ENCODE peak calls at places on chromosomes 7 and 10, in six cellular contexts. Y, G, O, P, S and Q are unnamed samples.

GRCh38 chr10:69327463-69328345 is 49.4 kb downstream of the HK1 start:
- DNase-seq in S (peak), O (peak), Y (no peak), G (peak), P (no peak), Q (no peak)

GRCh38 chr10:29381230-29381563 is 92.3 kb downstream of the LYZL1 start:
- DNase-seq in P (no peak), O (no peak), G (no peak), S (no peak), Y (no peak), Q (no peak)

GRCh38 chr7:126783613-126784012 is 469.1 kb downstream of the GRM8 start:
- DNase-seq in G (no peak), O (no peak), P (no peak), Y (no peak), S (no peak), Q (no peak)

GRCh38 chr7:5634107-5634950 is 147.1 kb downstream of the RNF216 start:
- DNase-seq in P (peak), S (peak), Y (no peak), O (peak), G (no peak), Q (no peak)

GRCh38 chr10:10786334-10787090 is 231.2 kb upstream of the CELF2 start:
- DNase-seq in O (peak), S (no peak), Y (no peak), P (no peak), G (no peak), Q (no peak)

GRCh38 chr7:42691030-42691639 is 220.7 kb downstream of the C7orf25 start:
- DNase-seq in P (no peak), S (peak), O (peak), Y (peak), G (peak), Q (peak)

GRCh38 chr7:28572321-28573058 is 160.2 kb downstream of the CREB5 start:
- DNase-seq in Y (no peak), P (no peak), S (no peak), G (no peak), O (no peak), Q (no peak)

GRCh38 chr10:55370021-55370420 is 569.0 kb upstream of the PCDH15 start:
- DNase-seq in O (peak), Y (no peak), S (no peak), P (no peak), G (no peak), Q (no peak)

GRCh38 chr10:96415896-96416554 is 57.2 kb upstream of the OPALIN start:
- DNase-seq in O (peak), G (no peak), S (no peak), P (no peak), Y (no peak), Q (no peak)

GRCh38 chr7:1229334-1229935 is 3.2 kb upstream of the UNCX start:
- DNase-seq in S (no peak), O (no peak), G (no peak), Y (no peak), P (no peak), Q (no peak)

GRCh38 chr10:6987536-6987945 is 407.5 kb upstream of the PRKCQ start:
- DNase-seq in G (no peak), Y (no peak), O (no peak), P (no peak), S (no peak), Q (no peak)

GRCh38 chr10:34449836-34450235 is 365.3 kb downstream of the PARD3 start:
- DNase-seq in G (no peak), Y (no peak), S (peak), P (no peak), O (peak), Q (no peak)

GRCh38 chr7:30914611-30915601 is 3.3 kb downstream of the AQP1 start:
- DNase-seq in G (no peak), S (peak), Y (peak), P (no peak), O (peak), Q (no peak)

GRCh38 chr7:149666360-149666905 is 107.0 kb downstream of the ZNF467 start:
- DNase-seq in G (no peak), P (no peak), O (no peak), Y (no peak), S (no peak), Q (no peak)

GRCh38 chr10:133336131-133337078 is at the start of gene CALY:
- DNase-seq in G (peak), P (no peak), Y (peak), O (no peak), S (no peak), Q (peak)

GRCh38 chr7:3210531-3210930 is 90.5 kb upstream of the SDK1 start:
- DNase-seq in Y (no peak), S (no peak), P (no peak), O (no peak), G (no peak), Q (no peak)

GRCh38 chr10:14533295-14533694 is 202.6 kb upstream of the FRMD4A start:
- DNase-seq in S (no peak), Y (no peak), G (no peak), P (no peak), O (no peak), Q (no peak)

GRCh38 chr10:86206216-86206615 is 160.4 kb downstream of the GRID1 start:
- DNase-seq in G (no peak), S (no peak), O (no peak), P (no peak), Y (no peak), Q (no peak)

GRCh38 chr7:99380823-99381663 is 6.5 kb downstream of the ARPC1B start:
- DNase-seq in Y (no peak), G (peak), O (no peak), P (no peak), S (no peak), Q (peak)

GRCh38 chr10:125102216-125102615 is 58.1 kb downstream of the CTBP2 start:
- DNase-seq in O (peak), G (no peak), P (no peak), S (peak), Y (peak), Q (peak)

GRCh38 chr10:78441010-78441409 is 407.3 kb downstream of the RPS24 start:
- DNase-seq in Y (no peak), G (no peak), P (no peak), S (no peak), O (no peak), Q (no peak)

GRCh38 chr7:28904539-28905143 is 53.5 kb downstream of the TRIL start:
- DNase-seq in O (peak), Y (no peak), S (peak), P (no peak), G (no peak), Q (no peak)

GRCh38 chr7:46059308-46060020 is 138.4 kb upstream of the IGFBP3 start:
- DNase-seq in O (peak), S (no peak), G (no peak), Y (no peak), P (no peak), Q (no peak)

GRCh38 chr7:48443051-48443450 is 271.8 kb downstream of the ABCA13 start:
- DNase-seq in P (no peak), O (no peak), G (no peak), S (no peak), Y (no peak), Q (peak)

GRCh38 chr10:5905854-5906507 is 15.9 kb downstream of the FBH1 start:
- DNase-seq in P (no peak), Y (no peak), O (no peak), S (no peak), G (no peak), Q (no peak)

GRCh38 chr7:47335071-47335470 is 246.8 kb downstream of the TNS3 start:
- DNase-seq in P (no peak), G (no peak), O (no peak), Y (no peak), S (no peak), Q (no peak)

GRCh38 chr7:107383203-107383602 is 86.7 kb upstream of the GPR22 start:
- DNase-seq in G (no peak), P (no peak), Y (no peak), O (no peak), S (no peak), Q (no peak)

GRCh38 chr7:100607111-100607510 is 4.9 kb downstream of the PCOLCE start:
- DNase-seq in Y (no peak), G (no peak), S (no peak), P (no peak), O (peak), Q (no peak)

GRCh38 chr10:115795964-115796363 is 477.0 kb downstream of the GFRA1 start:
- DNase-seq in O (no peak), P (no peak), S (no peak), Y (no peak), G (no peak), Q (no peak)

GRCh38 chr10:29412452-29413004 is 123.7 kb downstream of the LYZL1 start:
- DNase-seq in O (peak), P (no peak), G (no peak), Y (no peak), S (peak), Q (no peak)

GRCh38 chr10:82396886-82397285 is 521.9 kb downstream of the NRG3 start:
- DNase-seq in O (no peak), Y (no peak), G (no peak), P (no peak), S (no peak), Q (no peak)

GRCh38 chr10:42933454-42934340 is 143.2 kb upstream of the RET start:
- DNase-seq in P (no peak), O (peak), Y (no peak), G (no peak), S (no peak), Q (no peak)
- H3K4me3 ChIP-seq in P (no peak), O (no peak), Y (no peak), G (no peak), S (no peak), Q (no peak)

GRCh38 chr10:91627344-91628102 is 5.3 kb downstream of the PPP1R3C start:
- DNase-seq in O (no peak), P (no peak), G (no peak), S (no peak), Y (no peak), Q (no peak)
- H3K4me3 ChIP-seq in O (no peak), P (no peak), G (no peak), S (no peak), Y (no peak), Q (no peak)

GRCh38 chr10:74322565-74322964 is 171.5 kb downstream of the ADK start:
- DNase-seq in O (no peak), P (no peak), G (no peak), Y (no peak), S (no peak), Q (no peak)

GRCh38 chr10:74322141-74322540 is 171.1 kb downstream of the ADK start:
- DNase-seq in P (no peak), S (no peak), G (no peak), Y (no peak), O (peak), Q (peak)

GRCh38 chr10:74314166-74314565 is 163.1 kb downstream of the ADK start:
- DNase-seq in G (peak), S (no peak), Y (no peak), O (no peak), P (no peak), Q (no peak)

GRCh38 chr10:74320717-74321116 is 169.7 kb downstream of the ADK start:
- DNase-seq in P (no peak), G (no peak), O (no peak), S (no peak), Y (no peak), Q (no peak)

GRCh38 chr10:74320026-74320425 is 169.0 kb downstream of the ADK start:
- DNase-seq in P (no peak), O (no peak), Y (no peak), G (no peak), S (no peak), Q (no peak)
- H3K4me3 ChIP-seq in P (no peak), O (no peak), Y (no peak), G (no peak), S (no peak), Q (no peak)

DNA sequence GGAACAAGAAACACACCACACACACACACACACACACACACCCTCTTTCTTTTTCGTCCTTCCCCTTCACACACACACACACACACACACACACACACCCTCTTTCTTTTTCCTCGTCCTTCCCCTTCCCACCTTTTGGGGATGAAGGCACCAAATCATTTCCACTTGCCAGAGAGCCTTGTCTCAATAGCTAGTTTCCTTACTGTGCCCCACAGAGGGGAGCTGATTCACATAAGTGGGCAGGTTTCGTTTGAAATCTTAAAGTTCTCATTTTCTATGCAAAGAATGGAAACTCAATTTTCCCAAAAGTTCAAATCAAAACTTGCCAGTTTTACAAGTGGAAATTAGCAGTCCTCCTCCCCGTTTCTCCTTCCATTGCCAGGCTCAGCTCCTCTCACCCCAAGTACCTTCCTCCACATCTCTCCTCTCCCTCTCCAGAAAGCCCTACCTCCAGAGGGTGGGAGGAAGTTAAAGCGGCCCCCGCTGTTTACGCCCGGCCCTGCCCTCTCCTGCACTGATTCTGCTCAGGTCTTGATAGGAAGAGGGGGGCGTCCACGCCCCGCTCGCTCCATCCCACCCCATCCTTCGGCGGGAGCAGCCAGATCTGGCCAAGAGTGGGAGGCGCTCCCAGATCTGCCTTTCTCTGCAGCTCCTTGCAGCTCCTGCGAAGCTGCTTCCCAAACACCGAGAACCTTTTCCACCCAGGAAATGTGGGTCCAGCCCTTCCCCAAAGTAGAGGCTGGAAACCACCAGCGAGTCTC is 1.3 kb downstream of the CTTNBP2 start:
- DNase-seq in P (no peak), S (no peak), G (no peak), Y (no peak), O (no peak), Q (no peak)
- H3K4me3 ChIP-seq in P (peak), S (no peak), G (no peak), Y (peak), O (no peak), Q (no peak)

GRCh38 chr7:78609281-78609680 is 810.7 kb downstream of the PHTF2 start:
- DNase-seq in S (no peak), O (no peak), Y (no peak), P (no peak), G (no peak), Q (no peak)

GRCh38 chr7:78601728-78602127 is 803.2 kb downstream of the PHTF2 start:
- DNase-seq in Y (no peak), S (no peak), P (no peak), G (no peak), O (peak), Q (no peak)

GRCh38 chr7:78605131-78605530 is 806.6 kb downstream of the PHTF2 start:
- DNase-seq in S (peak), O (peak), Y (no peak), P (no peak), G (no peak), Q (no peak)

DNA sequence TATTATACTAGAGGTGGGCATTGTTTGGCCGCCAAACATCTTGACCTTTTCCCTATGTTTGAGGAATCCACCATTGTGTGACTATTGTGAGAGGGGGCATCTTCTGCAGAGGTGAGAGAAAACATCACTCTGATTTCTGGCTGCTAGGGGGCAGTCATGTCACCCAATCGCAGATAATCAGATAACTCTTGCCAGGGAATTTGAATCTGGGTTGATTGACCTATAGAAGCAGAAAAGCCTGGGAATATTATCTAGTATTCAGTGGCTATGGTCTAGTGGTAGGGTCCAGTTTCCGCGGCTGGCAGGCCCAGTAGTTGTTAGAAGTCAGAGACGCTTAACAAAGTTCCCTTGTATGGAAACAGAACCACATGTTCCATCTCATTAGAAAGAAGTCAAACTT is 808.5 kb downstream of the PHTF2 start:
- DNase-seq in S (no peak), O (peak), Y (peak), G (peak), P (no peak), Q (no peak)
- H3K4me3 ChIP-seq in S (no peak), O (no peak), Y (no peak), G (no peak), P (no peak), Q (no peak)

GRCh38 chr10:97792058-97792721 is 20.4 kb upstream of the SFRP5 start:
- DNase-seq in G (peak), Y (peak), S (peak), O (peak), P (no peak), Q (peak)

GRCh38 chr10:97785731-97786130 is 13.9 kb upstream of the SFRP5 start:
- DNase-seq in G (no peak), O (no peak), Y (no peak), S (no peak), P (no peak), Q (no peak)

GRCh38 chr10:97789770-97790397 is 18.1 kb upstream of the SFRP5 start:
- DNase-seq in Y (no peak), S (no peak), P (no peak), O (no peak), G (no peak), Q (no peak)

GRCh38 chr10:97785231-97785630 is 13.4 kb upstream of the SFRP5 start:
- DNase-seq in P (no peak), G (no peak), O (no peak), Y (no peak), S (no peak), Q (no peak)

DNA sequence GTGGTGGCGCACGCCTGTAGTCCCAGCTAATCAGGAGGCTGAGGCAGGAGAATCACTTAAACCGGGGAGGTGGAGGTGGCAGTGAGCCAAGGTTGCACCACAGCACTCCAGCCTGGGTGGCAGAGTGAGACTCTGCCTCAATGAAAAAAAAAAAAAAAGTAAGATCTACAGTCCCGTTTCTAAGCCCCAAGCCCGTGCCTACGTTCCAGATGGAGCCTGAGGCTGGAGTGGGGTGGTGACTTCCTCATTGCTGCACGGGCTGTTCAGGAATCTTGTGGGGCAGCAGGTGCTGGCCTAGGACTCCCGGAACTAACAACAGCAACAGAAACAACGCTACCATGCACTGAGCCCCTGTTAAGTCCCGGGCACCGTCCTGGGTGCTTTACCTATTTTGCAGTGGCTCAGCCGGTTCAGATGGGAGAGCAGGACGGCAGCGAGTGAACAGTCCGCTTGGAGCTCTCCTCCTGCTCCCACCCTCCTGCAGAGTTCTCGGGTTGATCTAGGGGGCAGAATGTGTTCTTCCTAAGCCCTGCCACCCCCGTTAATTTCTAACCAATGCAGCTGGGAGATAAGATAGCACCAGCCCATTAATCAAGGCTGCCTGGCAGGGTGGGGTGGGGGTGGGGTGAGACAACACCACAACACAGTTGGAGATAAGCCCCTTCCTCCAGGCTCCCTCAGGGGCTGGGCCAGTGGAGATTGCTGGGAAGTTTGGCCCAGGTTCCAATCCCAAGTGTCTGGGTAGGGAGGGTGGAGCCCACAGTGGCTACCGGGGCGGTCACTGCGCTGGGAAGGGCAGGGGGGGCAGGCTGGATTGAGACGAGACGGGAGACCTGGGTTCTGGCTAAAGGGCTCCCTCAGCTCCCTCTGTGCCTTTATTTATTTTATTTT is 17.0 kb upstream of the SFRP5 start:
- DNase-seq in S (no peak), G (no peak), O (no peak), Y (no peak), P (no peak), Q (no peak)
- H3K4me3 ChIP-seq in S (no peak), G (no peak), O (no peak), Y (no peak), P (no peak), Q (no peak)